ENCODE peak calls at places on chromosomes 16 and 17, in ten cellular contexts. M is breast epithelium; Q is cardiac muscle cell; A is IMR-90; U is right cardiac atrium; R is CD4-positive, alpha-beta T cell; X is body of pancreas; L is neural progenitor cell; J is GM23338; E is HCT116. G is an unnamed sample.

GRCh38 chr16:4700380-4700996 is 7.1 kb downstream of the NUDT16L1 start:
- DNase-seq in M (no peak), Q (no peak), A (no peak), U (no peak), R (no peak), X (no peak), L (no peak), J (no peak), E (no peak), G (no peak)

GRCh38 chr16:75733305-75734141 is 7.2 kb upstream of the CPHXL start:
- DNase-seq in M (no peak), Q (no peak), A (peak; percentile 85), U (no peak), R (no peak), X (no peak), L (peak; percentile 64), J (no peak), E (no peak), G (no peak)

GRCh38 chr17:77644181-77644972 is 314.1 kb upstream of the TNRC6C start:
- DNase-seq in M (no peak), Q (no peak), A (no peak), U (no peak), R (no peak), X (no peak), L (no peak), J (no peak), E (no peak), G (no peak)

GRCh38 chr16:67975321-67976105 is 4.8 kb downstream of the DPEP3 start:
- DNase-seq in M (no peak), Q (no peak), A (no peak), U (no peak), R (no peak), X (no peak), L (no peak), J (no peak), E (no peak), G (no peak)

GRCh38 chr16:3266873-3267537 is 10.6 kb upstream of the MEFV start:
- DNase-seq in M (no peak), Q (peak; percentile 59), A (peak; percentile 35), U (no peak), R (no peak), X (no peak), L (peak; percentile 18), J (peak; percentile 66), E (peak; percentile 29), G (no peak)

GRCh38 chr16:22370038-22370541 is 4.3 kb downstream of the CDR2 start:
- DNase-seq in M (no peak), Q (no peak), A (peak; percentile 95), U (no peak), R (no peak), X (no peak), L (no peak), J (no peak), E (no peak), G (no peak)

GRCh38 chr17:77556408-77557068 is 402.0 kb upstream of the TNRC6C start:
- DNase-seq in M (no peak), Q (no peak), A (no peak), U (no peak), R (no peak), X (no peak), L (peak; percentile 33), J (no peak), E (no peak), G (no peak)

GRCh38 chr17:75878174-75878998 is at the start of gene TRIM47:
- DNase-seq in M (peak; percentile 59), Q (peak; percentile 49), A (peak; percentile 49), U (peak; percentile 93), R (no peak), X (peak; percentile 65), L (peak; percentile 56), J (peak; percentile 77), E (no peak), G (no peak)

GRCh38 chr16:57394444-57394843 is 10.1 kb upstream of the CCL17 start:
- DNase-seq in M (peak; percentile 87), Q (no peak), A (no peak), U (no peak), R (no peak), X (peak; percentile 35), L (no peak), J (no peak), E (no peak), G (no peak)

GRCh38 chr17:40915199-40915661 is 22.2 kb downstream of the KRT23 start:
- DNase-seq in M (no peak), Q (no peak), A (peak; percentile 98), U (no peak), R (no peak), X (no peak), L (no peak), J (no peak), E (peak; percentile 92), G (no peak)

GRCh38 chr17:70624208-70624607 is 454.9 kb downstream of the KCNJ2 start:
- DNase-seq in M (no peak), Q (no peak), A (no peak), U (no peak), R (no peak), X (no peak), L (no peak), J (no peak), E (no peak), G (no peak)

GRCh38 chr16:1708768-1709180 is 2.8 kb downstream of the MAPK8IP3 start:
- DNase-seq in M (no peak), Q (peak; percentile 70), A (peak; percentile 86), U (peak; percentile 75), R (no peak), X (no peak), L (no peak), J (no peak), E (no peak), G (peak; percentile 78)

GRCh38 chr17:77693776-77694175 is 264.7 kb upstream of the TNRC6C start:
- DNase-seq in M (peak; percentile 15), Q (no peak), A (no peak), U (no peak), R (no peak), X (no peak), L (no peak), J (no peak), E (no peak), G (no peak)

DNA sequence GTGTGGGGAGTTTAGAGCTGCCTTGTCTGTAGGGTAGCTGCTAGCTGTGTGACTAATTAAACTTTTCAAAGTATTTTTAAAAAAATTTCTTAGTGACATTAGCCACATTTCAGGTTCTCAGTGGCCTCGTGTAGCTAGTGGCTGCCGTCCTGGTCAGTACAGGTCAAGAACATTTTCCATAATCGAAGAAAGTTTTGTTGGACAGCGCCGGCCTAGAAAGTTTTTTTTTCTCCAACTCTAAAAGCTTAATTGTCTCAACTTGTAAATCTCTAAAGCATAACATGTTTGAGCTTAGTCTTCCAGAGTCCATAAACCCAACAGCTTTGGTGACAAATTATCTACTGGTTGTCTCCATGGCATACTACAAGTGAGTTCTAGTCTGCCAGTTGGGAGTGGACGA is 4.3 kb downstream of the AKAP1 start:
- DNase-seq in M (no peak), Q (no peak), A (no peak), U (no peak), R (no peak), X (no peak), L (no peak), J (no peak), E (no peak), G (no peak)
- H3K27ac ChIP-seq in M (peak overlapping the region; percentile 91), Q (no peak overlapping the region), A (no peak overlapping the region), U (peak overlapping the region; percentile 86), R (no peak overlapping the region), X (no peak overlapping the region), L (no peak overlapping the region), J (no peak overlapping the region), E (no peak overlapping the region), G (no peak overlapping the region)

DNA sequence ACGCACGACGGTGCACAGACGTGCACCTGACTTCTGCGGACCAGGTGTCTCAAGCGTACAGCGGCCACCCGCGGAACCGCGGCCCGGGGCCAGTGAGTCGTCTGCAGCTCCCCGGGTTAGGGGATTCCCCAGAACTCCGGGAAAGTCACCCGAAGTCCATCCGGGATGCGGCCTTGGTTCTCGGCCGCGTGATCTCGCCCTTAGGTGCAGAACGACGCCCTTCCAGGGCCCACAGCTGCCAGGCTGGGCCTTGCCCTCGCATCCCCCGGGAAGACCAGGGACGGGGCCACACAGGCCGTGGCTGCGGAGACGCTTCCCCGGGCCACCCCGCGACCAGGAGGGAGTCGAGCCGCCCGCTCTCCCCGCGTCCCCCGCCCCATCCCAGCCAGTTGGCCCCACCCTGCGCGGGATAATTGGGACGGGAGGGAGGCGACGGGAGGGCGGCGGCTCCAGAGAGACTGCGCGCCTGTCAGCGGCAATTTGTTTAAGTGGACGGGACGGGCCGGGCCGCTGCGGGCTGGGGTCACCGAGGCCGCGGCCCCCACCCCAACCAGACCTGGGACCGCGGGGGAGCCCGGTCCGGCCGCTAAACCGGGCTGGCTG is 3.6 kb upstream of the TBX2 start:
- DNase-seq in M (no peak), Q (peak; percentile 65), A (peak; percentile 52), U (peak; percentile 79), R (no peak), X (no peak), L (peak; percentile 50), J (peak; percentile 39), E (no peak), G (no peak)
- H3K27ac ChIP-seq in M (peak overlapping the region; percentile 54), Q (peak overlapping the region; percentile 98), A (peak overlapping the region; percentile 99), U (peak overlapping the region; percentile 18), R (no peak overlapping the region), X (no peak overlapping the region), L (no peak overlapping the region), J (no peak overlapping the region), E (no peak overlapping the region), G (peak overlapping the region; percentile 12)

GRCh38 chr17:42797067-42798007 is 1.2 kb downstream of the COA3 start:
- DNase-seq in M (no peak), Q (no peak), A (no peak), U (no peak), R (no peak), X (peak; percentile 78), L (no peak), J (no peak), E (no peak), G (no peak)
- H3K27ac ChIP-seq in M (peak overlapping the region; percentile 81), Q (no peak overlapping the region), A (peak overlapping the region; percentile 7), U (no peak overlapping the region), R (no peak overlapping the region), X (peak overlapping the region; percentile 94), L (no peak overlapping the region), J (no peak overlapping the region), E (no peak overlapping the region), G (no peak overlapping the region)

GRCh38 chr16:85565796-85566501 is 47.2 kb upstream of the GSE1 start:
- DNase-seq in M (no peak), Q (no peak), A (no peak), U (no peak), R (no peak), X (no peak), L (no peak), J (no peak), E (no peak), G (no peak)

GRCh38 chr16:85565340-85565739 is 47.8 kb upstream of the GSE1 start:
- DNase-seq in M (no peak), Q (no peak), A (no peak), U (no peak), R (no peak), X (no peak), L (no peak), J (no peak), E (no peak), G (no peak)

GRCh38 chr16:85568519-85568918 is 44.6 kb upstream of the GSE1 start:
- DNase-seq in M (no peak), Q (no peak), A (no peak), U (peak; percentile 80), R (no peak), X (peak; percentile 53), L (no peak), J (no peak), E (no peak), G (no peak)

GRCh38 chr16:85567101-85567866 is 45.8 kb upstream of the GSE1 start:
- DNase-seq in M (no peak), Q (no peak), A (no peak), U (no peak), R (no peak), X (no peak), L (no peak), J (peak; percentile 56), E (no peak), G (no peak)

GRCh38 chr16:85566502-85567100 is 46.5 kb upstream of the GSE1 start:
- DNase-seq in M (no peak), Q (peak; percentile 59), A (no peak), U (no peak), R (no peak), X (no peak), L (peak; percentile 92), J (peak; percentile 71), E (no peak), G (no peak)
- H3K27ac ChIP-seq in M (peak overlapping the region; percentile 17), Q (peak overlapping the region; percentile 84), A (no peak overlapping the region), U (no peak overlapping the region), R (no peak overlapping the region), X (no peak overlapping the region), L (no peak overlapping the region), J (peak overlapping the region; percentile 19), E (no peak overlapping the region), G (no peak overlapping the region)

G was measured in dorsolateral prefrontal cortex.